ENCODE peak calls at places on chromosomes 11 and 22, in eight cellular contexts. M, X, O, R, W, G, K and T are unnamed samples.

GRCh38 chr11:80970016-80970516 is 1529.2 kb upstream of the TENM4 start:
- DNase-seq in M (no peak), X (no peak), O (no peak), R (no peak), W (no peak), G (no peak), K (no peak), T (no peak)

GRCh38 chr22:25404923-25405853 is 159.3 kb upstream of the GRK3 start:
- DNase-seq in M (peak; percentile 79), X (no peak), O (peak; percentile 57), R (no peak), W (peak; percentile 52), G (peak; percentile 86), K (peak; percentile 82), T (no peak)

GRCh38 chr22:46801331-46801811 is 38.9 kb downstream of the TBC1D22A start:
- DNase-seq in M (no peak), X (no peak), O (no peak), R (no peak), W (no peak), G (no peak), K (no peak), T (no peak)

GRCh38 chr11:76361365-76361764 is 19.6 kb downstream of the THAP12 start:
- DNase-seq in M (no peak), X (no peak), O (no peak), R (no peak), W (no peak), G (no peak), K (no peak), T (no peak)

GRCh38 chr11:101567086-101567485 is 16.7 kb downstream of the TRPC6 start:
- DNase-seq in M (no peak), X (peak; percentile 75), O (no peak), R (peak; percentile 67), W (no peak), G (no peak), K (no peak), T (no peak)

GRCh38 chr11:57546869-57547518 is 9.6 kb downstream of the SMTNL1 start:
- DNase-seq in M (no peak), X (peak; percentile 39), O (peak; percentile 26), R (peak; percentile 71), W (peak; percentile 59), G (no peak), K (no peak), T (no peak)

GRCh38 chr11:108131993-108132392 is 10.6 kb downstream of the ACAT1 start:
- DNase-seq in M (no peak), X (no peak), O (no peak), R (no peak), W (no peak), G (no peak), K (no peak), T (no peak)

GRCh38 chr11:26510201-26510600 is 61.9 kb downstream of the MUC15 start:
- DNase-seq in M (no peak), X (no peak), O (no peak), R (no peak), W (no peak), G (no peak), K (no peak), T (no peak)

GRCh38 chr11:27913650-27914049 is 194.3 kb downstream of the KIF18A start:
- DNase-seq in M (no peak), X (no peak), O (peak; percentile 58), R (no peak), W (no peak), G (no peak), K (no peak), T (no peak)

GRCh38 chr22:17218341-17218740 is 894 bp downstream of the ADA2 start:
- DNase-seq in M (no peak), X (no peak), O (no peak), R (no peak), W (no peak), G (no peak), K (no peak), T (no peak)

GRCh38 chr11:212150-213100 is 4.9 kb downstream of the RIC8A start:
- DNase-seq in M (no peak), X (no peak), O (no peak), R (no peak), W (no peak), G (no peak), K (no peak), T (no peak)

GRCh38 chr11:35907648-35908431 is 36.0 kb upstream of the LDLRAD3 start:
- DNase-seq in M (peak; percentile 24), X (no peak), O (peak; percentile 95), R (no peak), W (peak; percentile 27), G (no peak), K (no peak), T (no peak)

GRCh38 chr11:8040261-8040920 is 40.6 kb upstream of the TUB start:
- DNase-seq in M (no peak), X (no peak), O (no peak), R (peak; percentile 9), W (no peak), G (no peak), K (no peak), T (peak; percentile 70)

GRCh38 chr22:20569059-20570058 is 61.9 kb downstream of the MED15 start:
- DNase-seq in M (peak; percentile 42), X (no peak), O (peak; percentile 96), R (no peak), W (peak; percentile 87), G (peak; percentile 68), K (no peak), T (peak; percentile 91)

GRCh38 chr11:7690648-7691047 is 15.6 kb downstream of the OVCH2 start:
- DNase-seq in M (no peak), X (no peak), O (peak; percentile 20), R (no peak), W (no peak), G (no peak), K (no peak), T (no peak)

GRCh38 chr11:62627718-62628117 is 5.9 kb upstream of the B3GAT3 start:
- DNase-seq in M (no peak), X (no peak), O (no peak), R (no peak), W (no peak), G (no peak), K (no peak), T (no peak)

GRCh38 chr11:62622476-62622875 is 690 bp upstream of the B3GAT3 start:
- DNase-seq in M (no peak), X (no peak), O (no peak), R (no peak), W (no peak), G (no peak), K (no peak), T (no peak)

GRCh38 chr11:62621027-62621566 is 689 bp downstream of the B3GAT3 start:
- DNase-seq in M (no peak), X (no peak), O (no peak), R (no peak), W (no peak), G (no peak), K (no peak), T (no peak)

DNA sequence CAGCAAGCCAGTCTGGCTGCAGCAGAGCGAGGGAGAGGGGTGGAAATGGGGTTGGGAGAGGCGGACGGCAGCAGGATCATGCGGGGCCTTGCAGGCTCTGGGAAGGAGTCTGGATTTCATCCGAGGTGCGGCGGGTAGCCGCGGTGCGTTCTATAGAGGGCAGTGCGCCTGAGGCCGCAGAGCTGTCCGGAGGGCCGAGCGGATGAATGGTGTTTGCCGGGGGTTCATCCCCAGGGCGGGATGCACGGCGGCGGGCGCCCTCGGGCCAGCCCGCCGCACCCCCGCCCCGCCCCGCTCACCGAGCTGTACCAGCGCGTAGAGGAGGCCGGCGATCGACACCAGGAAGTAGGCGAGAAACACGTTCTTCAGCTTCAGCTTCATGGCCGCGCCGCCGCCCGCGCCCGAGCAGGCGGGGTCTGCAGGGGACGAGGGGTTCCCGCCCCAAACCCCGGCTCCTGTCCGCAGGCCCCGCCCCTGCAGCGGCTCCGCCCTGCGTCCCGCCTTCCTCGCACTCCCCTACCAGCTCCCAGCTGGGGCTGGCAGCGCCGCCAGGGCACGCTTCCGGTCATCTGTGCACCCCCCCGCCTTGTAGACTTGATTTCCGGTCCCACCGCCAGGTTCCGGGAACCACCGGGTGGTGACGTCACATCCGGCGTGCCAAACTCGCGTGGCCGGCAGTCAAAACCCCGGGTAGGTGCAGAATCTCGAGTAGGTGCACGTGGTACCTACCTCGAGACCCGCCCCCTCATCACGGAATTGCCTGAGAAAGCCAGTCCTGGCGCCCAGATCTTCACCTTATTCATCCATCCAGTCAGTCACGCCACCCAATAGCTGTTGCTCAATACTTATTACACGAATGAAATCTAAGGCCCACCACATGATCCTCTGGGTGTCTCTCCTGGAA is at the start of gene B3GAT3:
- DNase-seq in M (peak; percentile 99), X (peak; percentile 99), O (peak; percentile 98), R (peak; percentile 99), W (peak; percentile 99), G (peak; percentile 99), K (peak; percentile 99), T (peak; percentile 99)
- TF ChIP-seq CTCF in M (peak; percentile 37), X (no peak), O (no peak), R (no peak), W (peak; percentile 6), G (peak; percentile 50), K (no peak), T (no peak)

GRCh38 chr22:37674951-37675929 is at the start of gene LGALS1:
- DNase-seq in M (peak; percentile 81), X (peak; percentile 81), O (peak; percentile 95), R (peak; percentile 86), W (peak; percentile 65), G (peak; percentile 95), K (peak; percentile 35), T (peak; percentile 96)
- TF ChIP-seq CTCF in M (no peak), X (no peak), O (no peak), R (no peak), W (no peak), G (no peak), K (peak; percentile 14), T (no peak)

DNA sequence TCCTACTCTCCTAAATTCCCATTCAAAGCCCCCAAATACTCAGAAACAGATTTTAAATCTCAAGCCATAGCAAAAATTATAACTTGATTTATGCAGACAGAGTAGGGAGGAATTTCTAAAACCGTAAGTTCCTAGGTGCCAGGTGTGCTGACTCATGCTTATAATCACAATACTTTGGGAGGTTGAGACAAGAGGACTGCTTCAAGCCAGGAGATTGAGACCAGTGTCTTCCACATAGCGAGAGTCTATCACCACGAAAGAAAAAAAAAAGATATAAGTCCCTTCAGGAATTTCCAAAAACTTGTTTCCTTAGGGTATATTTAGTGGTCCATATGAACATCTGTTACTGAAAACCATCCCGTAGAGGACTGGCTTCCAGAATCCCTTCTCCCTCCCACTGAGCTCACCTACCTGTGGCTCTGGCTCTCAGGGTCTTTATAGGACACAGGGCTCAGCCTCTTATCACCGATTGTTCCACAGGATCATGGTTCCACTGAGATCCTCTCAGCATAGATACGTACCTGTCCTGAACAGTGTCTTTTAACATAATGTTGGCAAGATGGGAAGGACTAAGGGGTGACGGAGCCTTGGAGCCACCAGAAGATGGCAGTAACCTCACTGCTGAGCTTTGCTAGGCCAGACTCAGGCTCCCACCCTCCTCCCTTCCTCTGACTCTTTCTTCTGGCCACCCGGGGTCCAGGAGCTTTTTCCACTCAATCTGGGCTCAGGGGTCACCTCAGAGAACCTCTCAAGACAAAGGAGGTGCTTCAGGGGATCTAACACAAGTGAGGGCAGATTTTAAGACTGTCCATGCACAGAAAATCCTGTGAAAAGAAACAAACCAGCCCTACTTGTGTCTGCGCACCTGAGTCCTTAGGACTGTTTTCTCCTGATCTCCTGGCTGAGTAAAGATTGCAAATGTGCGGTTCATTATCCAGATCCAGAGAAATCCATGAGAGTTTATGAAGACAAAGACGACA is 117.5 kb upstream of the TOP3B start:
- DNase-seq in M (no peak), X (peak; percentile 41), O (peak; percentile 15), R (peak; percentile 52), W (no peak), G (no peak), K (no peak), T (no peak)
- TF ChIP-seq CTCF in M (no peak), X (no peak), O (peak; percentile 10), R (peak; percentile 68), W (no peak), G (no peak), K (peak; percentile 41), T (peak; percentile 39)

GRCh38 chr11:120245434-120245833 is 5.5 kb downstream of the POU2F3 start:
- DNase-seq in M (no peak), X (no peak), O (no peak), R (no peak), W (no peak), G (no peak), K (no peak), T (no peak)
- TF ChIP-seq CTCF in M (no peak), X (no peak), O (no peak), R (peak; percentile 17), W (no peak), G (no peak), K (no peak), T (no peak)